ENCODE peak calls at places on chromosomes 2 and 18, in nine cellular contexts. X is transverse colon, C is MG63, R is epithelial cell of esophagus, K is cardiac fibroblast, J is cardiac muscle cell, I is AG09309, A is vagina, U is omental fat pad. Q is an unnamed sample.

GRCh38 chr2:201680743-201681142 is 17.7 kb downstream of the MPP4 start:
- DNase-seq in X (no peak), A (no peak), U (no peak), R (peak), J (peak), K (no peak), I (no peak), C (peak), Q (no peak)

GRCh38 chr2:118710481-118710880 is 137.0 kb downstream of the EN1 start:
- DNase-seq in K (no peak), A (no peak), J (no peak), X (no peak), R (no peak), C (no peak), I (no peak), U (no peak), Q (no peak)

GRCh38 chr18:9992300-9992987 is 78.6 kb downstream of the VAPA start:
- DNase-seq in J (peak), R (no peak), C (no peak), A (peak), K (peak), I (no peak), U (no peak), X (no peak), Q (no peak)

GRCh38 chr18:28175047-28175929 is 1.6 kb downstream of the CDH2 start:
- DNase-seq in K (peak), R (peak), C (peak), U (no peak), I (no peak), J (peak), X (no peak), A (no peak), Q (peak)

GRCh38 chr2:68774569-68775271 is 40.1 kb downstream of the ARHGAP25 start:
- DNase-seq in K (peak), R (no peak), U (no peak), I (no peak), X (peak), J (peak), C (no peak), A (no peak), Q (no peak)

GRCh38 chr2:105977212-105977611 is 216.9 kb downstream of the UXS1 start:
- DNase-seq in K (peak), A (no peak), J (peak), U (no peak), R (peak), X (no peak), I (peak), C (peak), Q (no peak)

GRCh38 chr2:203361922-203362321 is 33.7 kb downstream of the ABI2 start:
- DNase-seq in X (no peak), U (no peak), I (no peak), C (no peak), K (peak), R (no peak), A (no peak), J (peak), Q (no peak)

GRCh38 chr2:123468071-123468470 is 557.0 kb upstream of the CNTNAP5 start:
- DNase-seq in I (no peak), K (peak), A (no peak), R (peak), X (no peak), U (no peak), J (peak), C (peak), Q (no peak)

GRCh38 chr18:40152859-40153258 is 1802.2 kb upstream of the PIK3C3 start:
- DNase-seq in C (no peak), I (no peak), A (no peak), X (no peak), J (peak), U (no peak), R (peak), K (peak), Q (no peak)

GRCh38 chr18:63467699-63468098 is 9.1 kb upstream of the SERPINB5 start:
- DNase-seq in X (no peak), U (no peak), C (no peak), J (no peak), A (no peak), I (no peak), K (no peak), R (no peak), Q (no peak)

GRCh38 chr2:180734382-180734781 is 246.0 kb upstream of the UBE2E3 start:
- DNase-seq in K (no peak), I (no peak), A (no peak), R (no peak), X (no peak), J (no peak), C (no peak), U (no peak), Q (no peak)

GRCh38 chr2:196939381-196939780 is 12.9 kb upstream of the PGAP1 start:
- DNase-seq in R (peak), X (no peak), K (peak), I (no peak), C (peak), U (no peak), A (no peak), J (peak), Q (no peak)

GRCh38 chr2:165105911-165106310 is 97.9 kb downstream of the SCN3A start:
- DNase-seq in U (no peak), R (no peak), C (no peak), A (no peak), I (no peak), X (no peak), K (no peak), J (no peak), Q (peak)

GRCh38 chr2:28750316-28751101 is 1.1 kb upstream of the PPP1CB start:
- DNase-seq in A (no peak), U (no peak), K (peak), R (peak), X (peak), J (peak), C (no peak), I (no peak), Q (peak)

GRCh38 chr2:229475753-229476152 is 204.7 kb upstream of the PID1 start:
- DNase-seq in I (no peak), X (no peak), C (no peak), U (no peak), A (no peak), R (peak), J (no peak), K (no peak), Q (no peak)

GRCh38 chr2:10380048-10380926 is 67.8 kb downstream of the ODC1 start:
- DNase-seq in U (no peak), I (no peak), X (no peak), R (peak), J (peak), C (no peak), A (no peak), K (no peak), Q (no peak)

GRCh38 chr2:127614246-127614645 is 31.7 kb upstream of the GPR17 start:
- DNase-seq in I (no peak), R (no peak), A (no peak), J (no peak), X (peak), U (no peak), C (no peak), K (no peak), Q (no peak)

Q was measured in COR-L47.